ENCODE peak calls at places on chromosomes 5 and 9, in seven cellular contexts. G is A549, K is endothelial cell of umbilical vein, D is H1, C is HepG2, H is GM12878, B is HCT116. O is an unnamed sample.

GRCh38 chr9:38621434-38622082 is 1.2 kb upstream of the ANKRD18A start:
- DNase-seq in G (peak; percentile 53), K (no peak), D (peak; percentile 81), C (peak; percentile 3), H (no peak), B (no peak), O (peak; percentile 65)

GRCh38 chr9:136264046-136264802 is 18.6 kb upstream of the QSOX2 start:
- DNase-seq in G (no peak), K (no peak), D (no peak), C (no peak), H (no peak), B (no peak), O (no peak)

GRCh38 chr5:113572716-113573115 is 59.2 kb downstream of the YTHDC2 start:
- DNase-seq in G (no peak), K (no peak), D (no peak), C (no peak), H (no peak), B (no peak), O (no peak)

GRCh38 chr9:111287127-111287526 is 42.9 kb downstream of the OR2K2 start:
- DNase-seq in G (peak; percentile 6), K (no peak), D (no peak), C (no peak), H (no peak), B (peak; percentile 7), O (no peak)

GRCh38 chr9:26504057-26504456 is 388.5 kb downstream of the CAAP1 start:
- DNase-seq in G (no peak), K (no peak), D (no peak), C (no peak), H (no peak), B (no peak), O (no peak)

GRCh38 chr5:21007781-21008180 is 1019.8 kb upstream of the CDH18 start:
- DNase-seq in G (no peak), K (no peak), D (no peak), C (no peak), H (no peak), B (no peak), O (no peak)

GRCh38 chr5:149358294-149358651 is 427 bp downstream of the PCYOX1L start:
- DNase-seq in G (no peak), K (no peak), D (no peak), C (no peak), H (no peak), B (no peak), O (peak; percentile 73)

GRCh38 chr5:94694671-94695070 is 76.2 kb downstream of the SLF1 start:
- DNase-seq in G (no peak), K (no peak), D (no peak), C (no peak), H (no peak), B (no peak), O (no peak)

GRCh38 chr9:87778996-87779395 is 53.1 kb downstream of the CTSL start:
- DNase-seq in G (no peak), K (no peak), D (no peak), C (no peak), H (no peak), B (no peak), O (no peak)

GRCh38 chr5:138445547-138446271 is 6.9 kb downstream of the REEP2 start:
- DNase-seq in G (no peak), K (no peak), D (no peak), C (no peak), H (no peak), B (no peak), O (no peak)

GRCh38 chr9:117415584-117415937 is 704 bp upstream of the ASTN2 start:
- DNase-seq in G (no peak), K (no peak), D (peak; percentile 62), C (no peak), H (no peak), B (no peak), O (no peak)

GRCh38 chr9:109831996-109832395 is 52.0 kb downstream of the PALM2AKAP2 start:
- DNase-seq in G (no peak), K (no peak), D (no peak), C (no peak), H (no peak), B (no peak), O (no peak)

GRCh38 chr5:174371600-174372094 is 326.1 kb downstream of the NSG2 start:
- DNase-seq in G (peak; percentile 28), K (no peak), D (no peak), C (no peak), H (no peak), B (peak; percentile 88), O (peak; percentile 83)

GRCh38 chr5:111737716-111738115 is 19.3 kb downstream of the NREP start:
- DNase-seq in G (no peak), K (no peak), D (no peak), C (no peak), H (no peak), B (no peak), O (no peak)

GRCh38 chr9:129341991-129342348 is 163.9 kb upstream of the IER5L start:
- DNase-seq in G (no peak), K (no peak), D (no peak), C (no peak), H (no peak), B (no peak), O (no peak)

GRCh38 chr9:118129541-118129940 is 425.3 kb downstream of the TLR4 start:
- DNase-seq in G (no peak), K (no peak), D (no peak), C (no peak), H (no peak), B (no peak), O (no peak)

GRCh38 chr5:173581408-173582197 is 34.8 kb downstream of the BOD1 start:
- DNase-seq in G (peak; percentile 26), K (peak; percentile 33), D (peak; percentile 96), C (peak; percentile 12), H (no peak), B (peak; percentile 35), O (peak; percentile 64)

GRCh38 chr9:121921444-121921843 is 171.7 kb downstream of the TTLL11 start:
- DNase-seq in G (no peak), K (no peak), D (no peak), C (no peak), H (no peak), B (no peak), O (no peak)
- TF ChIP-seq POLR2A in G (no peak), K (no peak), D (no peak), C (no peak), H (no peak), B (no peak), O (no peak)

GRCh38 chr5:163912023-163912422 is 406.6 kb downstream of the MAT2B start:
- DNase-seq in G (no peak), K (no peak), D (no peak), C (no peak), H (no peak), B (no peak), O (no peak)

GRCh38 chr5:163916376-163916775 is 411.0 kb downstream of the MAT2B start:
- DNase-seq in G (no peak), K (peak; percentile 22), D (no peak), C (no peak), H (peak; percentile 73), B (no peak), O (peak; percentile 95)

GRCh38 chr5:163915481-163915961 is 410.1 kb downstream of the MAT2B start:
- DNase-seq in G (no peak), K (no peak), D (no peak), C (peak; percentile 27), H (peak; percentile 62), B (no peak), O (peak; percentile 89)

GRCh38 chr5:163914911-163915310 is 409.5 kb downstream of the MAT2B start:
- DNase-seq in G (no peak), K (no peak), D (no peak), C (no peak), H (peak; percentile 27), B (no peak), O (peak; percentile 83)

GRCh38 chr5:163913548-163913947 is 408.1 kb downstream of the MAT2B start:
- DNase-seq in G (peak; percentile 3), K (no peak), D (no peak), C (no peak), H (no peak), B (no peak), O (peak; percentile 46)
- TF ChIP-seq MAX in G (no peak), K (no peak), D (no peak), C (no peak), H (no peak), B (no peak), O (no peak)

DNA sequence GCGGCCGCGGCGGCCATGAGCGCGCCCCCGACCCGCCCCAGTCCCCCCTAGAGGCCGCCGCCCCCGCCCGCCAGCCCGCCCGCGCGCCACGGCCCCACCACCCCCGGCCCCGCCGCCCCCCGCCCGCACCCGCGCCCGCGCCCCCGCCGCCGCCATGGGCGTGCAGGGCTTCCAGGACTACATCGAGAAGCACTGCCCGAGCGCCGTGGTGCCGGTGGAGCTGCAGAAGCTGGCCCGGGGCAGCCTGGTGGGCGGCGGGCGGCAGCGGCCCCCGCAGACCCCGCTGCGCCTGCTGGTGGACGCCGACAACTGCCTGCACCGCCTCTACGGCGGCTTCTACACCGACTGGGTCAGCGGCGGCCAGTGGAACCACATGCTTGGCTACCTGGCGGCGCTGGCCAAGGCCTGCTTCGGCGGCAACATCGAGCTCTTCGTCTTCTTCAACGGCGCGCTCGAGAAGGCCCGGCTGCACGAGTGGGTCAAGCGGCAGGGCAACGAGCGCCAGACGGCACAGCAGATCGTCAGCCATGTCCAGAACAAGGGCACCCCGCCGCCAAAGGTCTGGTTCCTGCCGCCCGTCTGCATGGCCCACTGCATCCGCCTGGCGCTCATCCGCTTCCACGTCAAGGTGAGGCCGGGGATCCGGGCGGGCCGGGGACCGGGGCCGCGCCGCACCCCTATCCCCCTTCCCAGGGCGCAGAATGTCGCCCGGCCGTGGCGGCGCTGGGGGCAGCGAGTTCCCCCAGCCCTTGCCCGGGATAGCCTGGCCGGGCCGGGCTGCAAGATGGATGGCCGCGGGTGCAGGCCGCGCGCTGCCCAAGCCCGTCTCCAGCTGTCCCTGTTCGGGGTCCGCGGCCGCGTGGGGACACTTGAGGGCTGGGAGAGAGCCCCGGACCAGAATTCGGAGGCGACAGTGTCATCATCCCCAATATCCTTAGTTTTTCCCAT is 551 bp downstream of the FAM120A start:
- DNase-seq in G (peak; percentile 62), K (peak; percentile 58), D (peak; percentile 71), C (peak; percentile 16), H (no peak), B (no peak), O (peak; percentile 65)
- TF ChIP-seq POLR2A in G (no peak), K (no peak), D (no peak), C (no peak), H (peak; percentile 60), B (no peak), O (no peak)

DNA sequence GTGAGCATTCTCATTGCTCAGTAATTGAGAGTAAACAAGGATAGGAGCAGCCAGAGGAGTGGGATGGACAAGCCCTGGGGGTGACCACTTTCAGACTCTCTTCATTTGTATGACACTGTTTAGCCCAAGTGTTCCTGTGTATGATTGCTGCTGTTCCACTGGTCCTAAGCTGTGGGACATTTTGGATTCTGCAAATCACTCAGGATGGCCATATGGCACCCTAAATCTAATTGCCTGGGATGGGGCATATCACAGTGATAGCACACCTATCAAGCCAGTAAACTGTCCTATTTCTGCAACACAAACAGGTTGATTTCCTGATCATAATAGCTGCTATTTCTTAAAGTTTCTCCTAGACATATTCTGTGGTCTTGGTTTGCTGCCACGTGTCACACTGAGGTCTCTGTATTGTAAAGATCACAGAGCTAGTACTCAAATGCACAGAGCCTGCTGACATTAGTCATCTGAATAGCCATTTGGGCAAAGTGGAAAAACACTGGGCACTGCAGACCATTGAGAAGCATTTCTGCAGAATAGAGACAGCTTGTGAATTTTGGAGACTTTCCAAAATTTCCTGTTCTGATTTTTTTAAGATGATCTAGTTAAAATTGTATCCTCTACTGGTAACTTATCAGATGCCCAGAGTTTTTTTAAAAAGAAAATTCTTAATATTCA is 320.2 kb downstream of the RFX3 start:
- DNase-seq in G (no peak), K (no peak), D (no peak), C (no peak), H (no peak), B (no peak), O (no peak)
- TF ChIP-seq MAX in G (no peak), K (no peak), D (no peak), C (no peak), H (no peak), B (no peak), O (no peak)